ENCODE peak calls at places on chromosomes 11 and 22, in five cellular contexts. A, N, T, O and L are unnamed samples.

GRCh38 chr11:100942016-100942415 is 187.6 kb downstream of the PGR start:
- DNase-seq in A (no peak), N (peak; percentile 14), T (no peak), O (no peak), L (no peak)

GRCh38 chr11:10205928-10206327 is 88.1 kb downstream of the SBF2 start:
- DNase-seq in A (no peak), N (no peak), T (no peak), O (no peak), L (no peak)

GRCh38 chr11:35751664-35752061 is 89.1 kb downstream of the TRIM44 start:
- DNase-seq in A (no peak), N (no peak), T (no peak), O (no peak), L (no peak)

GRCh38 chr11:73761403-73761945 is 600 bp upstream of the RAB6A start:
- DNase-seq in A (no peak), N (no peak), T (no peak), O (no peak), L (no peak)

GRCh38 chr11:13062115-13062514 is 53.0 kb downstream of the RASSF10 start:
- DNase-seq in A (no peak), N (no peak), T (no peak), O (no peak), L (no peak)

GRCh38 chr11:62108017-62108750 is 15.6 kb upstream of the INCENP start:
- DNase-seq in A (no peak), N (peak; percentile 49), T (peak; percentile 65), O (peak; percentile 11), L (peak; percentile 59)

GRCh38 chr22:38981005-38981658 is 1.0 kb upstream of the APOBEC3B start:
- DNase-seq in A (no peak), N (peak; percentile 59), T (peak; percentile 67), O (no peak), L (peak; percentile 37)

GRCh38 chr11:29153078-29153477 is 863.8 kb downstream of the KCNA4 start:
- DNase-seq in A (no peak), N (no peak), T (no peak), O (no peak), L (no peak)

GRCh38 chr11:10728779-10729472 is 22.1 kb upstream of the CTR9 start:
- DNase-seq in A (peak; percentile 74), N (no peak), T (no peak), O (no peak), L (no peak)

GRCh38 chr22:29979645-29980303 is 96.8 kb downstream of the MTMR3 start:
- DNase-seq in A (no peak), N (no peak), T (no peak), O (peak; percentile 4), L (no peak)

GRCh38 chr11:14248577-14248976 is 110.4 kb downstream of the RRAS2 start:
- DNase-seq in A (no peak), N (no peak), T (no peak), O (no peak), L (no peak)

GRCh38 chr11:127651175-127651887 is 650.8 kb upstream of the KIRREL3 start:
- DNase-seq in A (no peak), N (no peak), T (no peak), O (no peak), L (no peak)

GRCh38 chr11:75314771-75315438 is 36.6 kb downstream of the ARRB1 start:
- DNase-seq in A (no peak), N (no peak), T (no peak), O (no peak), L (no peak)

GRCh38 chr11:114049050-114049449 is 10.5 kb upstream of the ZBTB16 start:
- DNase-seq in A (no peak), N (no peak), T (no peak), O (no peak), L (no peak)

GRCh38 chr11:47111318-47111804 is 65.3 kb downstream of the ARFGAP2 start:
- DNase-seq in A (no peak), N (no peak), T (no peak), O (peak; percentile 92), L (no peak)

GRCh38 chr11:9574806-9575530 is 1.5 kb downstream of the WEE1 start:
- DNase-seq in A (peak; percentile 47), N (peak; percentile 73), T (peak; percentile 82), O (no peak), L (peak; percentile 56)

DNA sequence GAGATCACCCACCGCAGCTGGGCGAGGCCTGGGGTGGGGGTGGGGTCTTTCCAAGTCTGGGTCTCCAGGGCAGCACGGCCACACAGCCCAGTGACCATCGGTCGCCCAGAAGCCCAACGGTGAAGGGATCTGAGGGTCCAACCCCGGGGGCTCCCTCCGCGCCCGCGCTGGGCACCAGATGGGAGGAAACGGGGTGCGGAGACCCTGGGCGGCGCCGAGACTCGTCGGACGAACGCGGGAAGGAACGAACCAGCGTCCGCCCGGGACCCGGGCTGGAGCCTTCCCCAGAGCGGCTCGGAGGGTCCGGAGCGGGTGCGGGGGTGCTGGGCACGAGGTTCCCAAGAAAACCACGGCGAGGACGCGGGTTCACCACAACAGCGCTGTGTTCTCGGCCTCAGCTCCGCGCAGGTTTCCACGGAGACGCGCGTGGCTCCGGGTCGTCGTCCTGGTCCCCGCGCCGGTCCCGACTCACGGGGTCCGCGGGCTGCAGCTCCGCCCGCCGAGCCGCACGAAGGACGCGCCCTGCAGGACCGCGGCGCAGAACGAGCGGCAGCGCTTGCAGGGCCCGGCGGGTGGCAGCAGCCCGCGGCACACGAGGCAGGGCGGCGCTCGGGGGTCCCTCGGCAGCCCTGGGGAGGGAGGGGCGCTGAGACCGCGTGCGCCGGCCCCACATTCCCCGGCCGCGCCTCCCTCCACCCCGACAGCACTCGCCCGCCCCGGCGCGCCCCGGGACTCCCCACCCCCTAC is 2.3 kb upstream of the IL17REL start:
- DNase-seq in A (peak; percentile 54), N (no peak), T (no peak), O (no peak), L (no peak)
- H3K4me2 ChIP-seq in A (peak overlapping the region; percentile 71), N (no peak overlapping the region), T (no peak overlapping the region), O (peak overlapping the region; percentile 55), L (no peak overlapping the region)

DNA sequence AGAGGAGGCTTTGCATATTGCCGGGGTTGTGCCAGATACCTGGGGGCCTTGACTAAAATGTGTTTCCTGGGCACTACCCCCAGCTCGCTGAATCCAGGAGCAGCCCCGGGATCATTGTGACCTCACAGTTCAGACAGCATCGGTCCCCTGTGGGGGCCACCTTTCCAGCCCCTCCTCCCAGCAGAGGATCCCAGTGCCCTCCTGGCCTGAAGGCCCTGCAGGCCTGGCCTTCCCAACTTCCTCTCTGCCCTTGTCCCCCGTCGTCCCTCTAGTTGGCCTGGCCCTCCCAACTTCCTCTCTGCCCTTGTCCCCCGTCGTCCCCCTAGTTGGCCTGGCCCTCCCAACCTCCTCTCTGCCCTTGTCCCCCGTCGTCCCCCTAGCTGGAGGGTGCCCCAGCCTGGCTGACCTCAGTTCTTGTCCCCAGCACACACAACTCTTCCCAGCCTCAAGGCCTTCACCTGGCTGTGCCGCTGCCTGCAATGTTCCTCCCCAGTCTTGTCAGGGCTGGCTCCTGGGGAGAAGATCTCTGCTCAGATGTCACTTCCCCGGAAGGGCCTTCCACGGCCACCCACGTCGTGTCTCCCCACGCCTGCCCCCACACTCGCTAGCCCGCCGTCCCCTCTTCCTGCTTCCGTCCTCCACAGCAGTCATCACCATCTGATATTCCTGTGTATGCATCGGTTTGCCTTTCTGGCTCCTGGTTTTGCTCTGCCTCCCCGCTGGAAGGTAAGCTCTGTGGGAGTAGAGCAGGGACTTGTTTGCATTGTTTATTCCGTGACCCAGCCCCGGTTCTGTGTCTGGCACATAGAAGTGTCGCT is 12.6 kb upstream of the ANO1 start:
- DNase-seq in A (peak; percentile 38), N (no peak), T (no peak), O (no peak), L (no peak)
- TF ChIP-seq ZNF274 in A (no peak), N (no peak), T (no peak), O (no peak), L (no peak)

GRCh38 chr11:1559103-1559951 is 12.7 kb downstream of the DUSP8 start:
- DNase-seq in A (peak; percentile 80), N (no peak), T (no peak), O (no peak), L (no peak)
- TF ChIP-seq POLR2AphosphoS5 in A (peak; percentile 17), N (no peak), T (no peak), O (no peak), L (no peak)

DNA sequence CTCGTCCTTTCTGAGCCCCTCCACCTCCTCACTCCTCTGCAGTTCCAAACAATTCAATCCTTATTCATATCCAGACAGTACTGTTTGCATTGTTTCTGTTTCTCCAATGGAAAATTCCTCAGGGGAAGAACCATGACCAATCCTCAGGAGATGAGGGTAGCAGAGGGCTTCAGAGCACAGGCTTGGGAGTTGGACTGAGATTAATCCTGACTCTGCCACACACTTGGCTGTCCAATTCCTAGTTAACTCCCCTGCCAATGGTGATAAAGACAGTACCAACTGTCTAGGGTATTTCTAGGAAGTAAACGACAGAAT is 58.0 kb downstream of the MICAL3 start:
- DNase-seq in A (no peak), N (no peak), T (no peak), O (no peak), L (no peak)
- H3K4me2 ChIP-seq in A (no peak overlapping the region), N (no peak overlapping the region), T (no peak overlapping the region), O (peak overlapping the region; percentile 89), L (no peak overlapping the region)